ENCODE peak calls at places on chromosome 19, in seven cellular contexts. F is spleen, Z is heart left ventricle, Q is PC-9, C is brain microvascular endothelial cell, A is dorsolateral prefrontal cortex, P is A549. E is an unnamed sample.

GRCh38 chr19:50718255-50719118 is 1.1 kb downstream of the SHANK1 start:
- DNase-seq in F (no peak), Z (peak), Q (no peak), C (no peak), A (peak), P (no peak), E (no peak)

GRCh38 chr19:43362745-43363144 is 9.3 kb downstream of the CD177 start:
- DNase-seq in F (no peak), Z (no peak), Q (no peak), C (no peak), A (no peak), P (no peak), E (no peak)

GRCh38 chr19:41638624-41639023 is 11.8 kb upstream of the CEACAM4 start:
- DNase-seq in F (no peak), Z (no peak), Q (no peak), C (no peak), A (no peak), P (no peak), E (no peak)

GRCh38 chr19:8208119-8208709 is 956 bp upstream of the CERS4 start:
- DNase-seq in F (no peak), Z (no peak), Q (peak), C (no peak), A (peak), P (no peak), E (no peak)

GRCh38 chr19:40512473-40513344 is 45.9 kb downstream of the SPTBN4 start:
- DNase-seq in F (no peak), Z (no peak), Q (no peak), C (peak), A (no peak), P (peak), E (no peak)

GRCh38 chr19:45498411-45499195 is at the start of gene PPM1N:
- DNase-seq in F (peak), Z (no peak), Q (no peak), C (no peak), A (no peak), P (no peak), E (no peak)

GRCh38 chr19:35271546-35271945 is 2.8 kb downstream of the USF2 start:
- DNase-seq in F (no peak), Z (no peak), Q (no peak), C (no peak), A (no peak), P (no peak), E (no peak)

GRCh38 chr19:40594251-40594650 is 6.9 kb upstream of the LTBP4 start:
- DNase-seq in F (no peak), Z (no peak), Q (no peak), C (no peak), A (no peak), P (no peak), E (no peak)

GRCh38 chr19:43450545-43450997 is 14.8 kb downstream of the LYPD3 start:
- DNase-seq in F (no peak), Z (no peak), Q (no peak), C (no peak), A (no peak), P (no peak), E (no peak)

GRCh38 chr19:4108767-4109625 is 14.9 kb downstream of the MAP2K2 start:
- DNase-seq in F (peak), Z (peak), Q (no peak), C (no peak), A (no peak), P (no peak), E (no peak)

GRCh38 chr19:48874309-48875135 is 2.3 kb downstream of the PPP1R15A start:
- DNase-seq in F (no peak), Z (peak), Q (peak), C (peak), A (no peak), P (peak), E (no peak)

GRCh38 chr19:11759805-11760204 is 7.0 kb upstream of the ZNF441 start:
- DNase-seq in F (no peak), Z (no peak), Q (no peak), C (no peak), A (no peak), P (no peak), E (no peak)

GRCh38 chr19:43777163-43777700 is 3.5 kb downstream of the KCNN4 start:
- DNase-seq in F (peak), Z (no peak), Q (peak), C (no peak), A (no peak), P (no peak), E (no peak)

GRCh38 chr19:32318884-32319520 is 26.4 kb upstream of the ZNF507 start:
- DNase-seq in F (no peak), Z (no peak), Q (no peak), C (no peak), A (peak), P (peak), E (peak)

GRCh38 chr19:42961119-42961518 is 24.1 kb upstream of the PSG7 start:
- DNase-seq in F (no peak), Z (no peak), Q (no peak), C (no peak), A (no peak), P (no peak), E (no peak)

GRCh38 chr19:11247391-11247790 is 8.0 kb downstream of the ANGPTL8 start:
- DNase-seq in F (no peak), Z (peak), Q (no peak), C (no peak), A (no peak), P (no peak), E (no peak)

GRCh38 chr19:1155352-1156304 is 18.4 kb downstream of the SBNO2 start:
- DNase-seq in F (peak), Z (no peak), Q (no peak), C (no peak), A (no peak), P (peak), E (no peak)

GRCh38 chr19:33868821-33869412 is 72.2 kb downstream of the KCTD15 start:
- DNase-seq in F (peak), Z (peak), Q (no peak), C (no peak), A (peak), P (no peak), E (peak)

GRCh38 chr19:53982056-53982455 is 9.4 kb upstream of the CACNG6 start:
- DNase-seq in F (no peak), Z (no peak), Q (no peak), C (no peak), A (no peak), P (no peak), E (no peak)

GRCh38 chr19:34712606-34713261 is 21.3 kb upstream of the ZNF181 start:
- DNase-seq in F (no peak), Z (peak), Q (peak), C (peak), A (peak), P (peak), E (peak)

GRCh38 chr19:45919678-45920077 is 5.1 kb upstream of the NANOS2 start:
- DNase-seq in F (no peak), Z (no peak), Q (no peak), C (no peak), A (peak), P (no peak), E (no peak)

GRCh38 chr19:41223431-41224234 is 4.6 kb downstream of the AXL start:
- DNase-seq in F (no peak), Z (peak), Q (peak), C (peak), A (no peak), P (peak), E (peak)

GRCh38 chr19:40614595-40615411 is 13.6 kb downstream of the LTBP4 start:
- DNase-seq in F (peak), Z (peak), Q (peak), C (peak), A (no peak), P (peak), E (peak)

GRCh38 chr19:32858155-32858554 is 11.4 kb downstream of the SLC7A9 start:
- DNase-seq in F (peak), Z (no peak), Q (no peak), C (no peak), A (no peak), P (no peak), E (no peak)

GRCh38 chr19:343941-344624 is 513 bp downstream of the MIER2 start:
- DNase-seq in F (peak), Z (no peak), Q (no peak), C (no peak), A (no peak), P (no peak), E (peak)

GRCh38 chr19:48955308-48955958 is 758 bp downstream of the BAX start:
- DNase-seq in F (no peak), Z (no peak), Q (no peak), C (no peak), A (no peak), P (no peak), E (no peak)

GRCh38 chr19:772730-773436 is 22.0 kb downstream of the MISP start:
- DNase-seq in F (no peak), Z (no peak), Q (peak), C (no peak), A (no peak), P (peak), E (no peak)

GRCh38 chr19:52742516-52742915 is 7.7 kb upstream of the ZNF611 start:
- DNase-seq in F (no peak), Z (no peak), Q (no peak), C (no peak), A (no peak), P (no peak), E (no peak)

GRCh38 chr19:52749780-52750179 is 14.9 kb upstream of the ZNF611 start:
- DNase-seq in F (no peak), Z (no peak), Q (no peak), C (no peak), A (no peak), P (no peak), E (no peak)

DNA sequence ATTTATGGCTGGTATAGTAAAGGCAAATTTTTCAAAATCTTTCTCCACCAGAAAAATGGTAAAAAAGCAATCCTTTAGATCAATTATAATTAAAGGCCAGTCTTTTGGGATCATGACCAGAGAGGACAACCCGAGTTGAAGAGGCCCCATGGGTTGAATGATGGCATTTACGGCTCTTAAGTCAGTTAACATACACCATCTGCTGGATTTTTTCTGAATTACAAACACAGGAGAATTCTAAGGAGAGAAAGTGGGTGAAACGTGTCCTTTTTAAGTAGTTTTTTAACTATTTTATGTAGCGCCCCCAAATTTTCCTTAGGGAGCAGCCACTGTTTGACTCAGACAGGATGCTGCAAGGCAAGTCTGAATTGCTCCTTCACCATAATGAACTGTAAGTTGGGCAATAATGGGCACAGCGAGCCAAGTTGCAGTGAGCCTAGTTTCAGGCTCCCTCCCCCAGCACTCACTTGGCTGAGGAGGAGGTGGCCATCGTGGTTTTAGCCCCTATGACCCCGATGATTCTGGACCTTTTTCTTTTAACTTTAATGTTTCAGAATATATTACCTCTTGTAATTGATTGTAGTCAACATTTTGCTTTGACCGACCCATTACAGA is 13.6 kb upstream of the ZNF611 start:
- DNase-seq in F (no peak), Z (no peak), Q (no peak), C (no peak), A (no peak), P (peak), E (peak)
- TF ChIP-seq CTCF in F (peak), Z (peak), Q (peak), C (peak), A (peak), P (no peak), E (no peak)

DNA sequence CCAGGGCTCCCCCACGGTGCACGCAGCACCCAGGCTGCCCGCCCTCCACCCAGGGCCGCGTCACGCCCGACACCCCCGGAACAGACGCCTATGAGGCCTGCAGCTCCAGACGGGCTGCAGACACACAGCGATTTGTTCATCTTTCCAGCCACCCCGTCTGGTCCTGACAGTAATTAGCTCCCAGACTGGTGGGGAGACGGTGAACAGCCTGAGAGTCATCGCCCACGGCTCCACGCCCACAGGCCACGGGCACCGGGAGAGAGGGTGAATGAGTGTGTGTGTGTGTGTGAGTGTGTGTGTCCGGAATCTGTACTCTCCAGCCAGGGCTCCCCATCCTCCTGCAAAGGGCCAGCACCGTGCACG is 18.1 kb downstream of the GADD45B start:
- DNase-seq in F (no peak), Z (peak), Q (no peak), C (peak), A (peak), P (peak), E (no peak)
- H3K27ac ChIP-seq in F (peak), Z (peak), Q (no peak), C (peak), A (peak), P (peak), E (peak)

DNA sequence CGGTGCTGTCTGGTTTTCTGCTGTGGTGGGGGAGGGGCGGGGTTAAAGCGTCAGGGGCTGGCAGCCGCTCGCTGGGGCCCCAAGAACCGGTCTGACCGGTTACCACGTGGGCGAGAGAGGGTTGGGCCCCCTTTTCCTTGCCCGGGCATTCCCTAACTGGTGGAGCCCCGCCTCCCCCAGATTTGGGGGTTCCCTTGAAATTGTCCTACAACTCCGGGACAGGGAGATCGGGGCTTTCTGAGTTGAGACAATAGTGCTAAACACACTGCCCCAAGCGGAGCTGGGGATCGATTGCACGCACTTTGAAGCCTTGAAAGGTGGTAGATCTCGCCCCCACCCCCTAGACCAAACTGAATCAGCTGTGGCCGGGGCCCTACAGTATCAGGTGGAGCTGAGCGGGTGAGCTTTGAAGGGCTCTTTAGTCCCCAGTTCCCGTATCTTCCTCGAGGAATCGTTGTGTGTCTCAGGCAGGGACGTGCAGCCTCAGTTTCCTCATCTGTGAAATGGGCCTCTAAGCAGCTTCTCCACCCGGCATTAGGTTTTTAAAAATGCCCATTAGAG is 4.8 kb downstream of the IER2 start:
- DNase-seq in F (peak), Z (peak), Q (peak), C (peak), A (no peak), P (no peak), E (peak)
- TF ChIP-seq CTCF in F (no peak), Z (no peak), Q (peak), C (peak), A (no peak), P (peak), E (peak)

DNA sequence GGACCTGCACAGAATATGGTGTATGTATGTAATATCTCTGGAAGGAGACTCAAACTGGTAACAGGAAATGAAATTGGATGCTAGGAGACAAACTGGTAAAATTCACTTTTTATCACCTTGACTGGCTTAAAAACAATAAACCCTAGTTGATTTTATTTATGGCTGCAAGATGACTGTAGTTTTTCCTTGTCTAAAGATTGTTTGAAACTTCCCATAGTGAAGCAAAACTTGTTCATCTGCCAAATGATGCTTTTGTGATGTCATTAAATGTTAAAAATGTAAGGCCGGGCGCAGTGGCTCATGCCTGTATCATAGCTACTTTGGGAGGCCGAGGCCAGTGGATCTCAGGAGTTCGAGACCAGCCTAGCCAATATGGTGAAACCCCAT is 2.5 kb upstream of the ECH1 start:
- DNase-seq in F (no peak), Z (no peak), Q (no peak), C (no peak), A (no peak), P (no peak), E (no peak)
- H3K27ac ChIP-seq in F (peak), Z (peak), Q (peak), C (no peak), A (no peak), P (no peak), E (peak)

GRCh38 chr19:16496613-16496983 is 404 bp downstream of the C19orf44 start:
- DNase-seq in F (no peak), Z (peak), Q (peak), C (peak), A (peak), P (no peak), E (no peak)

GRCh38 chr19:16497042-16497441 is 848 bp downstream of the C19orf44 start:
- DNase-seq in F (no peak), Z (no peak), Q (no peak), C (no peak), A (no peak), P (no peak), E (no peak)

GRCh38 chr19:16497837-16498236 is 1.6 kb downstream of the C19orf44 start:
- DNase-seq in F (no peak), Z (no peak), Q (no peak), C (no peak), A (no peak), P (no peak), E (no peak)

DNA sequence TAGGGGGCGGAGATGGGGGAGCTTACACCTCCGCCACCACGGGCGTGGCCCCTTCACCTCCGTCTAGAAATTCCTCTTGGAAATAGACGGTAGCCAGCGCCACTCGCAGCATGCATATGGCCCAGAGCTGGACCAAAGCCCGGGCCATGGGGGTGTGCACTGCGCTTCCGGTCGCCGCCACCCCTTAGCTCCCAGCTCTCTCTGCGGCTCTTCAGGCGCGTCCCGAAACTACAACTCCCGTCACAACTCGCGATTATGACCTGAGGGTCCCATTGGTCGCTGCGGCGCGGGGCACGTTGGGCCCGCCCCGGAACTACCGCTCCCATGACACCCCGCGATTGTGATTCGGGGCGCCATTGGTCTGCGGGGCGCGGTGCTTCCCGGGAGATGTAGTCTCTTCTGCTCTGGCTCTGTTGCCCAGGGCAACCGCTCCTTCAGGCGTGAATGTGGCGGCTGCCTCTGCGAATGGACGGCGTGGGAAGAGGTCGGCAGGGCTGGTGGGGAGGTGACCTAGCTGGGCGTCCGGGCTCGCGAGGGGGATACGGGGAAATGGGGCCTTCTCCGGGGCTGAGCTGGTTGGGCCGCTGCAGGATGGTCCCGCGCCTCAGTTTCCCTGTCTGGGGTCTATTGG is at the start of the genes C19orf44 and CALR3:
- DNase-seq in F (peak), Z (peak), Q (peak), C (peak), A (peak), P (peak), E (peak)
- TF ChIP-seq CTCF in F (peak), Z (peak), Q (no peak), C (peak), A (peak), P (no peak), E (no peak)

DNA sequence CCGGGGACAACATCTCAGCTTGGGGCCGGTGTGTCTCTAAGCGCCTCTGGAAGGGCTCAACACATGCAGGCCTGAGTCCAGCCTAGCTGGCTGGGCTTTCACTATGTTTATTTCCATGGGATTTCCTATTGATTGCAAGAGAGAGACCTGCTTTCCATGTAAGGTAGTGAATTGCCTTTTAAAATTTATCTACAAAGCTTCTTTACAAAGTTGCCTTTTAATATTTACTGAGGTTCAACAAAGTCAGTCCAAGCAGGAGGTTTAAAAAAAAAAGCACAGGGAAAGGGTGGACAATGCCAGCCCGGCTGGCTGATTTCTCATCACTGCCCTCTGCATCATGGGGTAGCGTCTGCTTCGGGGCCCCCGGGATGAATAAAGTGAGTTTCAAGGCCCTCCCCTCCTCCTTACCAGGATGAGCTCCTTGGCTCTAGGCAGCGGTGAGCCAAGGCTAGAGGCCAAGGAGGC is 15.8 kb downstream of the TLE2 start:
- DNase-seq in F (no peak), Z (no peak), Q (no peak), C (no peak), A (no peak), P (no peak), E (no peak)
- H3K27ac ChIP-seq in F (no peak), Z (no peak), Q (no peak), C (no peak), A (no peak), P (no peak), E (peak)

GRCh38 chr19:5137571-5138124 is 168.7 kb downstream of the KDM4B start:
- DNase-seq in F (no peak), Z (no peak), Q (no peak), C (no peak), A (no peak), P (no peak), E (no peak)
- TF ChIP-seq CTCF in F (no peak), Z (no peak), Q (no peak), C (peak), A (peak), P (no peak), E (peak)

GRCh38 chr19:56145698-56146097 is 4.6 kb downstream of the ZNF444 start:
- DNase-seq in F (no peak), Z (no peak), Q (peak), C (no peak), A (no peak), P (no peak), E (no peak)
- H3K27ac ChIP-seq in F (no peak), Z (no peak), Q (no peak), C (no peak), A (no peak), P (no peak), E (no peak)

E was measured in RWPE1.